ENCODE peak calls at places on chromosomes 4 and X, in eight cellular contexts. One of them, this sample, is unnamed.

GRCh38 chr4:116515959-116516358 is 569.4 kb downstream of the TRAM1L1 start:
- DNase-seq in SHP77: no peak
- DNase-seq in hepatic stellate cell: no peak
- DNase-seq in naive thymus-derived CD8-positive, alpha-beta T cell: no peak
- DNase-seq in activated naive CD8-positive, alpha-beta T cell treated with anti-CD3 and anti-CD28 coated beads, Interleukin-2, amount 50 U/mL, for 24 hours: no peak
- DNase-seq in CD8-positive, alpha-beta memory T cell: no peak
- DNase-seq in DMS153: no peak
- DNase-seq in tibial artery: no peak
- DNase-seq in this sample: no peak

GRCh38 chr4:53479731-53480525 is 102.5 kb downstream of the FIP1L1 start:
- DNase-seq in SHP77: no peak
- DNase-seq in hepatic stellate cell: peak; percentile 28
- DNase-seq in naive thymus-derived CD8-positive, alpha-beta T cell: no peak
- DNase-seq in activated naive CD8-positive, alpha-beta T cell treated with anti-CD3 and anti-CD28 coated beads, Interleukin-2, amount 50 U/mL, for 24 hours: no peak
- DNase-seq in CD8-positive, alpha-beta memory T cell: no peak
- DNase-seq in DMS153: no peak
- DNase-seq in tibial artery: no peak
- DNase-seq in this sample: no peak

GRCh38 chr4:87848622-87849351 is 16.0 kb downstream of the MEPE start:
- DNase-seq in SHP77: peak; percentile 50
- DNase-seq in hepatic stellate cell: peak; percentile 42
- DNase-seq in naive thymus-derived CD8-positive, alpha-beta T cell: no peak
- DNase-seq in activated naive CD8-positive, alpha-beta T cell treated with anti-CD3 and anti-CD28 coated beads, Interleukin-2, amount 50 U/mL, for 24 hours: peak; percentile 22
- DNase-seq in CD8-positive, alpha-beta memory T cell: peak; percentile 5
- DNase-seq in DMS153: peak; percentile 43
- DNase-seq in tibial artery: peak; percentile 68
- DNase-seq in this sample: peak; percentile 25

GRCh38 chrX:119622356-119623232 is 16.4 kb upstream of the NKRF start:
- DNase-seq in SHP77: peak; percentile 21
- DNase-seq in hepatic stellate cell: peak; percentile 48
- DNase-seq in naive thymus-derived CD8-positive, alpha-beta T cell: no peak
- DNase-seq in activated naive CD8-positive, alpha-beta T cell treated with anti-CD3 and anti-CD28 coated beads, Interleukin-2, amount 50 U/mL, for 24 hours: no peak
- DNase-seq in CD8-positive, alpha-beta memory T cell: no peak
- DNase-seq in DMS153: peak; percentile 10
- DNase-seq in tibial artery: no peak
- DNase-seq in this sample: no peak

GRCh38 chr4:7824218-7824617 is 115.4 kb downstream of the AFAP1 start:
- DNase-seq in SHP77: no peak
- DNase-seq in hepatic stellate cell: no peak
- DNase-seq in naive thymus-derived CD8-positive, alpha-beta T cell: no peak
- DNase-seq in activated naive CD8-positive, alpha-beta T cell treated with anti-CD3 and anti-CD28 coated beads, Interleukin-2, amount 50 U/mL, for 24 hours: no peak
- DNase-seq in CD8-positive, alpha-beta memory T cell: no peak
- DNase-seq in DMS153: no peak
- DNase-seq in tibial artery: no peak
- DNase-seq in this sample: no peak

GRCh38 chr4:56414135-56414675 is 21.2 kb downstream of the PPAT start:
- DNase-seq in SHP77: no peak
- DNase-seq in hepatic stellate cell: peak; percentile 25
- DNase-seq in naive thymus-derived CD8-positive, alpha-beta T cell: no peak
- DNase-seq in activated naive CD8-positive, alpha-beta T cell treated with anti-CD3 and anti-CD28 coated beads, Interleukin-2, amount 50 U/mL, for 24 hours: no peak
- DNase-seq in CD8-positive, alpha-beta memory T cell: no peak
- DNase-seq in DMS153: no peak
- DNase-seq in tibial artery: no peak
- DNase-seq in this sample: no peak

GRCh38 chrX:3678287-3678686 is 35.2 kb downstream of the PRKX start:
- DNase-seq in SHP77: no peak
- DNase-seq in hepatic stellate cell: no peak
- DNase-seq in naive thymus-derived CD8-positive, alpha-beta T cell: no peak
- DNase-seq in activated naive CD8-positive, alpha-beta T cell treated with anti-CD3 and anti-CD28 coated beads, Interleukin-2, amount 50 U/mL, for 24 hours: no peak
- DNase-seq in CD8-positive, alpha-beta memory T cell: no peak
- DNase-seq in DMS153: no peak
- DNase-seq in tibial artery: no peak
- DNase-seq in this sample: no peak

GRCh38 chrX:46865281-46865680 is 28.4 kb downstream of the RP2 start:
- DNase-seq in SHP77: no peak
- DNase-seq in hepatic stellate cell: peak; percentile 60
- DNase-seq in naive thymus-derived CD8-positive, alpha-beta T cell: no peak
- DNase-seq in activated naive CD8-positive, alpha-beta T cell treated with anti-CD3 and anti-CD28 coated beads, Interleukin-2, amount 50 U/mL, for 24 hours: no peak
- DNase-seq in CD8-positive, alpha-beta memory T cell: no peak
- DNase-seq in DMS153: no peak
- DNase-seq in tibial artery: no peak
- DNase-seq in this sample: no peak

GRCh38 chr4:155371432-155372043 is 5.2 kb downstream of the MAP9 start:
- DNase-seq in SHP77: no peak
- DNase-seq in hepatic stellate cell: no peak
- DNase-seq in naive thymus-derived CD8-positive, alpha-beta T cell: no peak
- DNase-seq in activated naive CD8-positive, alpha-beta T cell treated with anti-CD3 and anti-CD28 coated beads, Interleukin-2, amount 50 U/mL, for 24 hours: no peak
- DNase-seq in CD8-positive, alpha-beta memory T cell: peak; percentile 29
- DNase-seq in DMS153: peak; percentile 21
- DNase-seq in tibial artery: no peak
- DNase-seq in this sample: no peak

GRCh38 chr4:85909851-85910250 is 434.9 kb downstream of the ARHGAP24 start:
- DNase-seq in SHP77: peak; percentile 15
- DNase-seq in hepatic stellate cell: no peak
- DNase-seq in naive thymus-derived CD8-positive, alpha-beta T cell: no peak
- DNase-seq in activated naive CD8-positive, alpha-beta T cell treated with anti-CD3 and anti-CD28 coated beads, Interleukin-2, amount 50 U/mL, for 24 hours: no peak
- DNase-seq in CD8-positive, alpha-beta memory T cell: no peak
- DNase-seq in DMS153: no peak
- DNase-seq in tibial artery: no peak
- DNase-seq in this sample: no peak

GRCh38 chr4:123783936-123784335 is 387.3 kb downstream of the SPRY1 start:
- DNase-seq in SHP77: no peak
- DNase-seq in hepatic stellate cell: no peak
- DNase-seq in naive thymus-derived CD8-positive, alpha-beta T cell: no peak
- DNase-seq in activated naive CD8-positive, alpha-beta T cell treated with anti-CD3 and anti-CD28 coated beads, Interleukin-2, amount 50 U/mL, for 24 hours: no peak
- DNase-seq in CD8-positive, alpha-beta memory T cell: no peak
- DNase-seq in DMS153: no peak
- DNase-seq in tibial artery: no peak
- DNase-seq in this sample: no peak

GRCh38 chrX:1448793-1449580 is 3.7 kb downstream of the ASMTL start:
- DNase-seq in SHP77: no peak
- DNase-seq in hepatic stellate cell: no peak
- DNase-seq in naive thymus-derived CD8-positive, alpha-beta T cell: no peak
- DNase-seq in activated naive CD8-positive, alpha-beta T cell treated with anti-CD3 and anti-CD28 coated beads, Interleukin-2, amount 50 U/mL, for 24 hours: no peak
- DNase-seq in CD8-positive, alpha-beta memory T cell: no peak
- DNase-seq in DMS153: no peak
- DNase-seq in tibial artery: peak; percentile 61
- DNase-seq in this sample: no peak

GRCh38 chr4:173536808-173537429 is 6.9 kb upstream of the HAND2 start:
- DNase-seq in SHP77: no peak
- DNase-seq in hepatic stellate cell: peak; percentile 55
- DNase-seq in naive thymus-derived CD8-positive, alpha-beta T cell: no peak
- DNase-seq in activated naive CD8-positive, alpha-beta T cell treated with anti-CD3 and anti-CD28 coated beads, Interleukin-2, amount 50 U/mL, for 24 hours: no peak
- DNase-seq in CD8-positive, alpha-beta memory T cell: no peak
- DNase-seq in DMS153: no peak
- DNase-seq in tibial artery: no peak
- DNase-seq in this sample: no peak

GRCh38 chr4:16269742-16270522 is 43.7 kb upstream of the TAPT1 start:
- DNase-seq in SHP77: no peak
- DNase-seq in hepatic stellate cell: peak; percentile 40
- DNase-seq in naive thymus-derived CD8-positive, alpha-beta T cell: no peak
- DNase-seq in activated naive CD8-positive, alpha-beta T cell treated with anti-CD3 and anti-CD28 coated beads, Interleukin-2, amount 50 U/mL, for 24 hours: no peak
- DNase-seq in CD8-positive, alpha-beta memory T cell: no peak
- DNase-seq in DMS153: no peak
- DNase-seq in tibial artery: no peak
- DNase-seq in this sample: peak; percentile 24

GRCh38 chrX:87805829-87806490 is 288.4 kb downstream of the KLHL4 start:
- DNase-seq in SHP77: no peak
- DNase-seq in hepatic stellate cell: no peak
- DNase-seq in naive thymus-derived CD8-positive, alpha-beta T cell: no peak
- DNase-seq in activated naive CD8-positive, alpha-beta T cell treated with anti-CD3 and anti-CD28 coated beads, Interleukin-2, amount 50 U/mL, for 24 hours: no peak
- DNase-seq in CD8-positive, alpha-beta memory T cell: no peak
- DNase-seq in DMS153: no peak
- DNase-seq in tibial artery: no peak
- DNase-seq in this sample: no peak

GRCh38 chrX:103584606-103585005 is 709 bp upstream of the TCEAL4 start:
- DNase-seq in SHP77: no peak
- DNase-seq in hepatic stellate cell: no peak
- DNase-seq in naive thymus-derived CD8-positive, alpha-beta T cell: no peak
- DNase-seq in activated naive CD8-positive, alpha-beta T cell treated with anti-CD3 and anti-CD28 coated beads, Interleukin-2, amount 50 U/mL, for 24 hours: no peak
- DNase-seq in CD8-positive, alpha-beta memory T cell: no peak
- DNase-seq in DMS153: no peak
- DNase-seq in tibial artery: no peak
- DNase-seq in this sample: no peak

GRCh38 chr4:76809594-76810305 is 88.2 kb downstream of the SOWAHB start:
- DNase-seq in SHP77: no peak
- DNase-seq in hepatic stellate cell: no peak
- DNase-seq in naive thymus-derived CD8-positive, alpha-beta T cell: no peak
- DNase-seq in activated naive CD8-positive, alpha-beta T cell treated with anti-CD3 and anti-CD28 coated beads, Interleukin-2, amount 50 U/mL, for 24 hours: no peak
- DNase-seq in CD8-positive, alpha-beta memory T cell: no peak
- DNase-seq in DMS153: no peak
- DNase-seq in tibial artery: no peak
- DNase-seq in this sample: no peak

GRCh38 chr4:113869743-113870375 is 108.3 kb upstream of the CAMK2D start:
- DNase-seq in SHP77: no peak
- DNase-seq in hepatic stellate cell: no peak
- DNase-seq in naive thymus-derived CD8-positive, alpha-beta T cell: peak; percentile 4
- DNase-seq in activated naive CD8-positive, alpha-beta T cell treated with anti-CD3 and anti-CD28 coated beads, Interleukin-2, amount 50 U/mL, for 24 hours: peak; percentile 58
- DNase-seq in CD8-positive, alpha-beta memory T cell: no peak
- DNase-seq in DMS153: no peak
- DNase-seq in tibial artery: no peak
- DNase-seq in this sample: no peak

GRCh38 chr4:137253949-137254348 is 278.3 kb downstream of the PCDH18 start:
- DNase-seq in SHP77: no peak
- DNase-seq in hepatic stellate cell: peak; percentile 1
- DNase-seq in naive thymus-derived CD8-positive, alpha-beta T cell: no peak
- DNase-seq in activated naive CD8-positive, alpha-beta T cell treated with anti-CD3 and anti-CD28 coated beads, Interleukin-2, amount 50 U/mL, for 24 hours: no peak
- DNase-seq in CD8-positive, alpha-beta memory T cell: no peak
- DNase-seq in DMS153: no peak
- DNase-seq in tibial artery: no peak
- DNase-seq in this sample: no peak

GRCh38 chr4:186248643-186249042 is 17.3 kb upstream of the F11 start:
- DNase-seq in SHP77: no peak
- DNase-seq in hepatic stellate cell: no peak
- DNase-seq in naive thymus-derived CD8-positive, alpha-beta T cell: no peak
- DNase-seq in activated naive CD8-positive, alpha-beta T cell treated with anti-CD3 and anti-CD28 coated beads, Interleukin-2, amount 50 U/mL, for 24 hours: no peak
- DNase-seq in CD8-positive, alpha-beta memory T cell: no peak
- DNase-seq in DMS153: no peak
- DNase-seq in tibial artery: no peak
- DNase-seq in this sample: no peak

GRCh38 chrX:57595381-57595811 is 3.6 kb downstream of the ZXDB start:
- DNase-seq in SHP77: no peak
- DNase-seq in hepatic stellate cell: no peak
- DNase-seq in naive thymus-derived CD8-positive, alpha-beta T cell: no peak
- DNase-seq in activated naive CD8-positive, alpha-beta T cell treated with anti-CD3 and anti-CD28 coated beads, Interleukin-2, amount 50 U/mL, for 24 hours: no peak
- DNase-seq in CD8-positive, alpha-beta memory T cell: peak; percentile 26
- DNase-seq in DMS153: no peak
- DNase-seq in tibial artery: no peak
- DNase-seq in this sample: no peak

GRCh38 chrX:8971116-8971515 is 62.8 kb downstream of the FAM9B start:
- DNase-seq in SHP77: peak; percentile 12
- DNase-seq in hepatic stellate cell: no peak
- DNase-seq in naive thymus-derived CD8-positive, alpha-beta T cell: no peak
- DNase-seq in activated naive CD8-positive, alpha-beta T cell treated with anti-CD3 and anti-CD28 coated beads, Interleukin-2, amount 50 U/mL, for 24 hours: no peak
- DNase-seq in CD8-positive, alpha-beta memory T cell: peak; percentile 34
- DNase-seq in DMS153: no peak
- DNase-seq in tibial artery: no peak
- DNase-seq in this sample: no peak

GRCh38 chrX:27380163-27380845 is 82.8 kb downstream of the PPP4R3C start:
- DNase-seq in SHP77: no peak
- DNase-seq in hepatic stellate cell: no peak
- DNase-seq in naive thymus-derived CD8-positive, alpha-beta T cell: no peak
- DNase-seq in activated naive CD8-positive, alpha-beta T cell treated with anti-CD3 and anti-CD28 coated beads, Interleukin-2, amount 50 U/mL, for 24 hours: no peak
- DNase-seq in CD8-positive, alpha-beta memory T cell: no peak
- DNase-seq in DMS153: no peak
- DNase-seq in tibial artery: no peak
- DNase-seq in this sample: no peak

GRCh38 chrX:104270916-104271512 is 16.3 kb upstream of the ESX1 start:
- DNase-seq in SHP77: peak; percentile 5
- DNase-seq in hepatic stellate cell: no peak
- DNase-seq in naive thymus-derived CD8-positive, alpha-beta T cell: no peak
- DNase-seq in activated naive CD8-positive, alpha-beta T cell treated with anti-CD3 and anti-CD28 coated beads, Interleukin-2, amount 50 U/mL, for 24 hours: peak; percentile 26
- DNase-seq in CD8-positive, alpha-beta memory T cell: no peak
- DNase-seq in DMS153: no peak
- DNase-seq in tibial artery: peak; percentile 64
- DNase-seq in this sample: peak; percentile 8

GRCh38 chrX:3046253-3046909 is 5.1 kb downstream of the ARSF start:
- DNase-seq in SHP77: no peak
- DNase-seq in hepatic stellate cell: no peak
- DNase-seq in naive thymus-derived CD8-positive, alpha-beta T cell: no peak
- DNase-seq in activated naive CD8-positive, alpha-beta T cell treated with anti-CD3 and anti-CD28 coated beads, Interleukin-2, amount 50 U/mL, for 24 hours: peak; percentile 1
- DNase-seq in CD8-positive, alpha-beta memory T cell: no peak
- DNase-seq in DMS153: no peak
- DNase-seq in tibial artery: no peak
- DNase-seq in this sample: no peak

GRCh38 chrX:18886005-18886343 is 97.9 kb downstream of the PHKA2 start:
- DNase-seq in SHP77: no peak
- DNase-seq in hepatic stellate cell: no peak
- DNase-seq in naive thymus-derived CD8-positive, alpha-beta T cell: no peak
- DNase-seq in activated naive CD8-positive, alpha-beta T cell treated with anti-CD3 and anti-CD28 coated beads, Interleukin-2, amount 50 U/mL, for 24 hours: no peak
- DNase-seq in CD8-positive, alpha-beta memory T cell: peak; percentile 0
- DNase-seq in DMS153: no peak
- DNase-seq in tibial artery: no peak
- DNase-seq in this sample: no peak

GRCh38 chr4:162682651-162683050 is 484.0 kb downstream of the NAF1 start:
- DNase-seq in SHP77: no peak
- DNase-seq in hepatic stellate cell: no peak
- DNase-seq in naive thymus-derived CD8-positive, alpha-beta T cell: no peak
- DNase-seq in activated naive CD8-positive, alpha-beta T cell treated with anti-CD3 and anti-CD28 coated beads, Interleukin-2, amount 50 U/mL, for 24 hours: no peak
- DNase-seq in CD8-positive, alpha-beta memory T cell: no peak
- DNase-seq in DMS153: no peak
- DNase-seq in tibial artery: no peak
- DNase-seq in this sample: no peak